ENCODE peak calls at places on chromosomes 2 and 18, in seven cellular contexts. B is right lobe of liver, G is fibroblast of villous mesenchyme, M is lower leg skin, X is foreskin fibroblast, E is foreskin keratinocyte, H is H9. N is an unnamed sample.

GRCh38 chr2:146547236-146547635 is 1297.6 kb upstream of the ACVR2A start:
- DNase-seq in B (no peak), G (no peak), M (no peak), X (no peak), E (no peak), H (no peak), N (no peak)

GRCh38 chr18:30730915-30731314 is 311.6 kb downstream of the DSC3 start:
- DNase-seq in B (no peak), G (no peak), M (no peak), X (no peak), E (no peak), H (no peak), N (no peak)

GRCh38 chr2:199315299-199316179 is 142.2 kb downstream of the SATB2 start:
- DNase-seq in B (no peak), G (peak), M (no peak), X (peak), E (no peak), H (peak), N (no peak)

GRCh38 chr2:75047189-75047812 is 88.9 kb downstream of the POLE4 start:
- DNase-seq in B (no peak), G (peak), M (no peak), X (peak), E (peak), H (no peak), N (no peak)

GRCh38 chr2:200463449-200463848 is 46.4 kb downstream of the KCTD18 start:
- DNase-seq in B (no peak), G (no peak), M (no peak), X (no peak), E (no peak), H (no peak), N (no peak)

GRCh38 chr18:10316778-10317177 is 137.7 kb upstream of the APCDD1 start:
- DNase-seq in B (no peak), G (no peak), M (no peak), X (no peak), E (no peak), H (no peak), N (no peak)

GRCh38 chr2:240957656-240958365 is 40.6 kb upstream of the SNED1 start:
- DNase-seq in B (no peak), G (no peak), M (peak), X (no peak), E (no peak), H (peak), N (no peak)

GRCh38 chr2:7009207-7009911 is 92.1 kb downstream of the RNF144A start:
- DNase-seq in B (no peak), G (no peak), M (no peak), X (no peak), E (no peak), H (no peak), N (no peak)

GRCh38 chr2:31366733-31367132 is 47.8 kb downstream of the XDH start:
- DNase-seq in B (no peak), G (no peak), M (no peak), X (no peak), E (no peak), H (no peak), N (no peak)

GRCh38 chr2:60677376-60677775 is 78.7 kb upstream of the PAPOLG start:
- DNase-seq in B (no peak), G (no peak), M (no peak), X (no peak), E (no peak), H (no peak), N (no peak)

GRCh38 chr18:58222439-58223125 is 178.6 kb downstream of the NEDD4L start:
- DNase-seq in B (no peak), G (peak), M (no peak), X (peak), E (no peak), H (no peak), N (no peak)

GRCh38 chr2:227464356-227464755 is 7.6 kb upstream of the AGFG1 start:
- DNase-seq in B (no peak), G (no peak), M (no peak), X (no peak), E (no peak), H (no peak), N (no peak)

GRCh38 chr2:141423212-141423611 is 707.6 kb downstream of the LRP1B start:
- DNase-seq in B (no peak), G (no peak), M (no peak), X (no peak), E (no peak), H (no peak), N (no peak)

GRCh38 chr2:40516604-40517003 is 64.7 kb upstream of the SLC8A1 start:
- DNase-seq in B (no peak), G (no peak), M (no peak), X (no peak), E (no peak), H (no peak), N (no peak)

GRCh38 chr2:104976603-104977120 is 61.2 kb upstream of the MRPS9 start:
- DNase-seq in B (no peak), G (no peak), M (no peak), X (no peak), E (no peak), H (peak), N (no peak)

GRCh38 chr2:143171817-143172216 is 42.6 kb downstream of the ARHGAP15 start:
- DNase-seq in B (no peak), G (peak), M (no peak), X (peak), E (no peak), H (no peak), N (no peak)

GRCh38 chr2:233798335-233799086 is 20.4 kb downstream of the MROH2A start:
- DNase-seq in B (no peak), G (no peak), M (peak), X (no peak), E (no peak), H (no peak), N (no peak)

GRCh38 chr2:135052997-135053474 is 944 bp downstream of the RAB3GAP1 start:
- DNase-seq in B (no peak), G (peak), M (no peak), X (no peak), E (no peak), H (no peak), N (no peak)

GRCh38 chr2:61670591-61671503 is 132.7 kb upstream of the XPO1 start:
- DNase-seq in B (peak), G (peak), M (peak), X (no peak), E (no peak), H (no peak), N (no peak)

GRCh38 chr2:237459226-237459625 is 27.8 kb upstream of the MLPH start:
- DNase-seq in B (no peak), G (no peak), M (no peak), X (no peak), E (no peak), H (no peak), N (no peak)

DNA sequence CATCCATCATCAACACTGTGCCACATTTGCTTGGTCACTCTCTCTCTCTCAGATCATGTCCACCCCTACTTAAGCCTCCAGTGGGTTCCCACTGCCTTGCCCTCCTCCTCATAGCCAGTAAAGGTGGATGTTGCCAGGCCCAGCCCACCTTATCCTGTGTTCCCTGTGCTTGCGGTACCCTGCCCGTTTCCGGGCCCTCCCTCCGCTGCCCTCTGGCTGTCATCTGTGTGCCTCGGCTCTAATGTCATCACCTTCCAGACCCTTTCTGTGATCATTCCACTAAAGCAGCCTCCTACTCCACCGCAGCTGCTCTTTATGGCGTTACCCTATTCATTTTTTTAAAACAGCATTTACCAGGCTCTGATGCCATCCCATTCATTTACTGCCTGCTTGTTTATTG is 305.7 kb upstream of the SKOR2 start:
- DNase-seq in B (no peak), G (no peak), M (peak), X (no peak), E (no peak), H (peak), N (no peak)
- TF ChIP-seq CTCF in B (no peak), G (no peak), M (no peak), X (no peak), E (no peak), H (peak), N (no peak)

DNA sequence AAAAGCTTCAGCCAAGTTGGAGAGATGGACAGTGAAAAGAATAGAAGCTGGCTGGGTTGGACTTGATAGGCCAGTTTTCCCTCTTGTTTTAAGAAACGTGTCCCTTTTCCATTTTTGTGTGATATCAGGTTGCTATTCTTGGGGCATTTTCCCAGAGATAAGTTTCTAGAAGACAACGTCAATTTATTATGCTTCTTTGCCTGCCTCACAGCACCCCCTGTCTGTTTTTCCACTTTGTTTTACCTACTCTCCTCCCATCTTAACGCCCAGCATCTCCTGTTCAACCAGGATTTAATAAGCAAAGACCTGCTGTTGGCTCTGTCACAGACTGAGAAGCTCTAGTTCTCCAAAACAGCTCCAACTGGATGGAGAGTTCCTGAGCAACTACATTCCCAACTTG is 317.8 kb upstream of the ZNF521 start:
- DNase-seq in B (no peak), G (peak), M (no peak), X (no peak), E (no peak), H (no peak), N (no peak)
- TF ChIP-seq CTCF in B (no peak), G (peak), M (no peak), X (peak), E (peak), H (peak), N (no peak)

DNA sequence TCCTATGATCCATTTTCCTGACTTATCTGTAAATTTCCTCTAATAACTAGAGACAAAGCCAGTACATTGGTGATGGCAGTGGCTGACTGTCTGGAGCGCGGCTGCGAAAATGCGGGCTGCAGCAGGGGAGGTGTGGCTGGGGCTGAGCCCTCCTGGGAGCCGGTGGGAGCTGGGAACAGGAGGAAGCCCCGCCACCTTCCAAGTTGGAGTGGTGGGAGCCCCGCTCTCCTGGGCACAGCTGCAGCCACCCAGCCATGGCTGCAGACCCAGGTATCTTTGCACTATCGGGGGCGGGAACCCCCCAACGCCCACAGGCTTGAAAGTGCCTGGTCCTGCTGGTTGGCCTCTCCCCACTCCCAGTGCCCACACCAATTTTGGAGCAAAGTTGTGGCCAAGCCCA is 633.0 kb upstream of the TMEFF2 start:
- DNase-seq in B (no peak), G (no peak), M (no peak), X (no peak), E (no peak), H (no peak), N (no peak)
- TF ChIP-seq CTCF in B (no peak), G (no peak), M (no peak), X (no peak), E (no peak), H (no peak), N (no peak)

DNA sequence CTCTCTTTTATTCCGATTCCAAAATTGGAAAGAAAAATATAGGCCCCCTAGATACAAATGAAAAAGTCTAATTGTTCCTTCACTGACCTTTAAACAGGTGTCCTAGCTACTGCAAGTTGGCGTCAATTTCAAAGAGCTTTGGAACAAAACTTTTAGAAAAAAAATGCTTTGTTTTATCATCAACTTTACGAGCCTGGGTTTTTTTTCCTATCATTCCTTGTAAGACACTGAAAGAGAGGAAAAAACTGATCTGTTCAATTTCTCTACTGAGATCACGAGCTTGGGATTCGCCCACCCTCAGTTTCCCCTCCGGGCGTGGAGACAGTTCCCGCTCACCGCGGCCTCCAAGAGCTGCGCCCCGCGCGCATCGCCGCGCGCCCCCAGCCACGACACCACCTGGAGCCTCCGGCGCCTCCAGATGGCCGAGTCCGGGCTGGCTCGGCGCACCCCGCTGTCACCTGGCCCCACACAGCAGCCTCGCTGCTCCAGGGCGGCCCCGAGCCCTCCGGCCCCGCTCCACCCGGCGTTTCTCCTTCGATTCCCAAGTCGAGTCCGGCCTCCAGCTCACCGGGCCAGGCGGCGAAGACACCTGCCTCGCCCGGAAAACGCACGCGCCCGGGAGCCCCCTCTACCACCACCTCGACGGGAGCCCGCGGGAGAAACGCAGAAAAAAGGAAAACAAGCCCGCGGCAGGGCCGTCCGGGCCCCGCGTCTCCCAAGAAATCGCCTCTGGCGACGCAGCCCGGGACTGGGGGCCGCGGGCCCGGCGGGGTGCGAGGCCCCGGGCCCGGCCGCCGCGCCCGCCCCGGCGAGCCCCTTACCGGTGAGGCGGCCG is 659 bp downstream of the TBC1D8 start:
- DNase-seq in B (peak), G (peak), M (peak), X (no peak), E (no peak), H (peak), N (no peak)
- TF ChIP-seq CTCF in B (no peak), G (no peak), M (no peak), X (no peak), E (peak), H (no peak), N (no peak)

GRCh38 chr2:100416939-100417744 is at the start of gene CHST10:
- DNase-seq in B (peak), G (peak), M (peak), X (peak), E (no peak), H (peak), N (no peak)
- TF ChIP-seq CTCF in B (no peak), G (no peak), M (no peak), X (no peak), E (no peak), H (no peak), N (no peak)

GRCh38 chr2:15679386-15679924 is 87.8 kb downstream of the DDX1 start:
- DNase-seq in B (no peak), G (no peak), M (no peak), X (no peak), E (no peak), H (no peak), N (no peak)
- TF ChIP-seq CTCF in B (no peak), G (no peak), M (no peak), X (no peak), E (no peak), H (no peak), N (no peak)

GRCh38 chr2:69469784-69470183 is 32.5 kb upstream of the NFU1 start:
- DNase-seq in B (no peak), G (no peak), M (no peak), X (no peak), E (peak), H (no peak), N (no peak)

GRCh38 chr2:69466728-69467127 is 29.5 kb upstream of the NFU1 start:
- DNase-seq in B (no peak), G (no peak), M (no peak), X (peak), E (no peak), H (no peak), N (no peak)

GRCh38 chr2:69469375-69469774 is 32.1 kb upstream of the NFU1 start:
- DNase-seq in B (no peak), G (no peak), M (no peak), X (no peak), E (peak), H (no peak), N (no peak)

GRCh38 chr2:69474688-69475087 is 37.5 kb upstream of the NFU1 start:
- DNase-seq in B (no peak), G (no peak), M (no peak), X (no peak), E (no peak), H (no peak), N (no peak)

GRCh38 chr2:69471793-69472192 is 34.6 kb upstream of the NFU1 start:
- DNase-seq in B (no peak), G (no peak), M (no peak), X (no peak), E (no peak), H (no peak), N (no peak)
- TF ChIP-seq CTCF in B (no peak), G (no peak), M (no peak), X (no peak), E (no peak), H (no peak), N (no peak)

N was measured in AG09319.